ENCODE peak calls at places on chromosomes 3 and 15, in nine cellular contexts. One of them, this sample, is unnamed.

GRCh38 chr15:48331796-48332641 is 790 bp downstream of the DUT start:
- DNase-seq in Panc1: no peak
- DNase-seq in NCI-H524: peak
- DNase-seq in activated T-helper 1 cell treated with anti-CD3 and anti-CD28 coated beads, Interleukin-12 subunit alpha, Interleukin-12 subunit beta, Interleukin-2, Interleukin-4 antibody, amounts not matched to agents 30 ng/mL and 10 ng/mL and 1 ng/mL, durations not matched to agents 14 hours and 24 hours and 36 hours: peak
- DNase-seq in CD8-positive, alpha-beta memory T cell: peak
- DNase-seq in glutamatergic neuron: peak
- DNase-seq in stimulated activated CD4-positive, alpha-beta T cell treated with anti-CD3 and anti-CD28 coated beads, Interleukin-12 subunit alpha, Interleukin-12 subunit beta, amount 100 ng/mL, for 48 hours: peak
- DNase-seq in GM12891: peak
- DNase-seq in NCI-H2081: peak
- DNase-seq in this sample: peak

GRCh38 chr15:64089553-64090280 is 3.9 kb downstream of the CIAO2A start:
- DNase-seq in stimulated activated CD4-positive, alpha-beta T cell treated with anti-CD3 and anti-CD28 coated beads, Interleukin-12 subunit alpha, Interleukin-12 subunit beta, amount 100 ng/mL, for 48 hours: no peak
- DNase-seq in glutamatergic neuron: no peak
- DNase-seq in activated T-helper 1 cell treated with anti-CD3 and anti-CD28 coated beads, Interleukin-12 subunit alpha, Interleukin-12 subunit beta, Interleukin-2, Interleukin-4 antibody, amounts not matched to agents 30 ng/mL and 10 ng/mL and 1 ng/mL, durations not matched to agents 14 hours and 24 hours and 36 hours: no peak
- DNase-seq in Panc1: no peak
- DNase-seq in CD8-positive, alpha-beta memory T cell: no peak
- DNase-seq in GM12891: peak
- DNase-seq in NCI-H524: no peak
- DNase-seq in NCI-H2081: no peak
- DNase-seq in this sample: no peak

GRCh38 chr3:116958291-116958690 is 248.7 kb downstream of the TUSC7 start:
- DNase-seq in NCI-H524: no peak
- DNase-seq in GM12891: no peak
- DNase-seq in glutamatergic neuron: no peak
- DNase-seq in CD8-positive, alpha-beta memory T cell: no peak
- DNase-seq in NCI-H2081: no peak
- DNase-seq in activated T-helper 1 cell treated with anti-CD3 and anti-CD28 coated beads, Interleukin-12 subunit alpha, Interleukin-12 subunit beta, Interleukin-2, Interleukin-4 antibody, amounts not matched to agents 30 ng/mL and 10 ng/mL and 1 ng/mL, durations not matched to agents 14 hours and 24 hours and 36 hours: no peak
- DNase-seq in stimulated activated CD4-positive, alpha-beta T cell treated with anti-CD3 and anti-CD28 coated beads, Interleukin-12 subunit alpha, Interleukin-12 subunit beta, amount 100 ng/mL, for 48 hours: no peak
- DNase-seq in Panc1: no peak
- DNase-seq in this sample: no peak

GRCh38 chr3:101381809-101382208 is 61.4 kb upstream of the IMPG2 start:
- DNase-seq in stimulated activated CD4-positive, alpha-beta T cell treated with anti-CD3 and anti-CD28 coated beads, Interleukin-12 subunit alpha, Interleukin-12 subunit beta, amount 100 ng/mL, for 48 hours: no peak
- DNase-seq in glutamatergic neuron: no peak
- DNase-seq in Panc1: no peak
- DNase-seq in CD8-positive, alpha-beta memory T cell: peak
- DNase-seq in activated T-helper 1 cell treated with anti-CD3 and anti-CD28 coated beads, Interleukin-12 subunit alpha, Interleukin-12 subunit beta, Interleukin-2, Interleukin-4 antibody, amounts not matched to agents 30 ng/mL and 10 ng/mL and 1 ng/mL, durations not matched to agents 14 hours and 24 hours and 36 hours: no peak
- DNase-seq in GM12891: no peak
- DNase-seq in NCI-H524: peak
- DNase-seq in NCI-H2081: peak
- DNase-seq in this sample: no peak

GRCh38 chr15:101068961-101069734 is 150.0 kb downstream of the LRRK1 start:
- DNase-seq in stimulated activated CD4-positive, alpha-beta T cell treated with anti-CD3 and anti-CD28 coated beads, Interleukin-12 subunit alpha, Interleukin-12 subunit beta, amount 100 ng/mL, for 48 hours: no peak
- DNase-seq in CD8-positive, alpha-beta memory T cell: no peak
- DNase-seq in NCI-H2081: no peak
- DNase-seq in GM12891: no peak
- DNase-seq in activated T-helper 1 cell treated with anti-CD3 and anti-CD28 coated beads, Interleukin-12 subunit alpha, Interleukin-12 subunit beta, Interleukin-2, Interleukin-4 antibody, amounts not matched to agents 30 ng/mL and 10 ng/mL and 1 ng/mL, durations not matched to agents 14 hours and 24 hours and 36 hours: no peak
- DNase-seq in glutamatergic neuron: peak
- DNase-seq in NCI-H524: no peak
- DNase-seq in Panc1: no peak
- DNase-seq in this sample: no peak

GRCh38 chr15:44029940-44030568 is 165.0 kb downstream of the FRMD5 start:
- DNase-seq in NCI-H524: no peak
- DNase-seq in Panc1: no peak
- DNase-seq in GM12891: no peak
- DNase-seq in stimulated activated CD4-positive, alpha-beta T cell treated with anti-CD3 and anti-CD28 coated beads, Interleukin-12 subunit alpha, Interleukin-12 subunit beta, amount 100 ng/mL, for 48 hours: no peak
- DNase-seq in NCI-H2081: no peak
- DNase-seq in activated T-helper 1 cell treated with anti-CD3 and anti-CD28 coated beads, Interleukin-12 subunit alpha, Interleukin-12 subunit beta, Interleukin-2, Interleukin-4 antibody, amounts not matched to agents 30 ng/mL and 10 ng/mL and 1 ng/mL, durations not matched to agents 14 hours and 24 hours and 36 hours: no peak
- DNase-seq in CD8-positive, alpha-beta memory T cell: no peak
- DNase-seq in glutamatergic neuron: no peak
- DNase-seq in this sample: no peak

GRCh38 chr3:50173685-50174516 is 17.5 kb upstream of the GNAT1 start:
- DNase-seq in stimulated activated CD4-positive, alpha-beta T cell treated with anti-CD3 and anti-CD28 coated beads, Interleukin-12 subunit alpha, Interleukin-12 subunit beta, amount 100 ng/mL, for 48 hours: no peak
- DNase-seq in CD8-positive, alpha-beta memory T cell: no peak
- DNase-seq in Panc1: no peak
- DNase-seq in activated T-helper 1 cell treated with anti-CD3 and anti-CD28 coated beads, Interleukin-12 subunit alpha, Interleukin-12 subunit beta, Interleukin-2, Interleukin-4 antibody, amounts not matched to agents 30 ng/mL and 10 ng/mL and 1 ng/mL, durations not matched to agents 14 hours and 24 hours and 36 hours: no peak
- DNase-seq in NCI-H2081: no peak
- DNase-seq in glutamatergic neuron: no peak
- DNase-seq in GM12891: no peak
- DNase-seq in NCI-H524: no peak
- DNase-seq in this sample: no peak

GRCh38 chr3:148643389-148643840 is 54.3 kb upstream of the AGTR1 start:
- DNase-seq in NCI-H524: no peak
- DNase-seq in NCI-H2081: no peak
- DNase-seq in stimulated activated CD4-positive, alpha-beta T cell treated with anti-CD3 and anti-CD28 coated beads, Interleukin-12 subunit alpha, Interleukin-12 subunit beta, amount 100 ng/mL, for 48 hours: no peak
- DNase-seq in CD8-positive, alpha-beta memory T cell: no peak
- DNase-seq in activated T-helper 1 cell treated with anti-CD3 and anti-CD28 coated beads, Interleukin-12 subunit alpha, Interleukin-12 subunit beta, Interleukin-2, Interleukin-4 antibody, amounts not matched to agents 30 ng/mL and 10 ng/mL and 1 ng/mL, durations not matched to agents 14 hours and 24 hours and 36 hours: no peak
- DNase-seq in glutamatergic neuron: no peak
- DNase-seq in Panc1: no peak
- DNase-seq in GM12891: no peak
- DNase-seq in this sample: no peak

GRCh38 chr3:179716811-179717210 is 64.0 kb downstream of the USP13 start:
- DNase-seq in Panc1: no peak
- DNase-seq in NCI-H2081: no peak
- DNase-seq in CD8-positive, alpha-beta memory T cell: no peak
- DNase-seq in GM12891: no peak
- DNase-seq in glutamatergic neuron: no peak
- DNase-seq in activated T-helper 1 cell treated with anti-CD3 and anti-CD28 coated beads, Interleukin-12 subunit alpha, Interleukin-12 subunit beta, Interleukin-2, Interleukin-4 antibody, amounts not matched to agents 30 ng/mL and 10 ng/mL and 1 ng/mL, durations not matched to agents 14 hours and 24 hours and 36 hours: no peak
- DNase-seq in stimulated activated CD4-positive, alpha-beta T cell treated with anti-CD3 and anti-CD28 coated beads, Interleukin-12 subunit alpha, Interleukin-12 subunit beta, amount 100 ng/mL, for 48 hours: no peak
- DNase-seq in NCI-H524: no peak
- DNase-seq in this sample: no peak

GRCh38 chr15:43150171-43150929 is 17.0 kb downstream of the TMEM62 start:
- DNase-seq in NCI-H524: no peak
- DNase-seq in NCI-H2081: no peak
- DNase-seq in glutamatergic neuron: no peak
- DNase-seq in Panc1: no peak
- DNase-seq in GM12891: no peak
- DNase-seq in stimulated activated CD4-positive, alpha-beta T cell treated with anti-CD3 and anti-CD28 coated beads, Interleukin-12 subunit alpha, Interleukin-12 subunit beta, amount 100 ng/mL, for 48 hours: no peak
- DNase-seq in CD8-positive, alpha-beta memory T cell: no peak
- DNase-seq in activated T-helper 1 cell treated with anti-CD3 and anti-CD28 coated beads, Interleukin-12 subunit alpha, Interleukin-12 subunit beta, Interleukin-2, Interleukin-4 antibody, amounts not matched to agents 30 ng/mL and 10 ng/mL and 1 ng/mL, durations not matched to agents 14 hours and 24 hours and 36 hours: no peak
- DNase-seq in this sample: no peak

GRCh38 chr3:12875857-12876451 is 34.6 kb upstream of the RPL32 start:
- DNase-seq in activated T-helper 1 cell treated with anti-CD3 and anti-CD28 coated beads, Interleukin-12 subunit alpha, Interleukin-12 subunit beta, Interleukin-2, Interleukin-4 antibody, amounts not matched to agents 30 ng/mL and 10 ng/mL and 1 ng/mL, durations not matched to agents 14 hours and 24 hours and 36 hours: no peak
- DNase-seq in CD8-positive, alpha-beta memory T cell: no peak
- DNase-seq in Panc1: no peak
- DNase-seq in GM12891: no peak
- DNase-seq in NCI-H2081: no peak
- DNase-seq in glutamatergic neuron: peak
- DNase-seq in NCI-H524: peak
- DNase-seq in stimulated activated CD4-positive, alpha-beta T cell treated with anti-CD3 and anti-CD28 coated beads, Interleukin-12 subunit alpha, Interleukin-12 subunit beta, amount 100 ng/mL, for 48 hours: no peak
- DNase-seq in this sample: no peak

GRCh38 chr3:114626751-114627150 is 332.9 kb downstream of the TIGIT start:
- DNase-seq in Panc1: no peak
- DNase-seq in activated T-helper 1 cell treated with anti-CD3 and anti-CD28 coated beads, Interleukin-12 subunit alpha, Interleukin-12 subunit beta, Interleukin-2, Interleukin-4 antibody, amounts not matched to agents 30 ng/mL and 10 ng/mL and 1 ng/mL, durations not matched to agents 14 hours and 24 hours and 36 hours: no peak
- DNase-seq in stimulated activated CD4-positive, alpha-beta T cell treated with anti-CD3 and anti-CD28 coated beads, Interleukin-12 subunit alpha, Interleukin-12 subunit beta, amount 100 ng/mL, for 48 hours: no peak
- DNase-seq in NCI-H524: peak
- DNase-seq in glutamatergic neuron: no peak
- DNase-seq in NCI-H2081: no peak
- DNase-seq in GM12891: no peak
- DNase-seq in CD8-positive, alpha-beta memory T cell: no peak
- DNase-seq in this sample: no peak

GRCh38 chr3:188270423-188270972 is 116.5 kb downstream of the LPP start:
- DNase-seq in GM12891: no peak
- DNase-seq in glutamatergic neuron: no peak
- DNase-seq in activated T-helper 1 cell treated with anti-CD3 and anti-CD28 coated beads, Interleukin-12 subunit alpha, Interleukin-12 subunit beta, Interleukin-2, Interleukin-4 antibody, amounts not matched to agents 30 ng/mL and 10 ng/mL and 1 ng/mL, durations not matched to agents 14 hours and 24 hours and 36 hours: no peak
- DNase-seq in NCI-H524: no peak
- DNase-seq in CD8-positive, alpha-beta memory T cell: no peak
- DNase-seq in Panc1: no peak
- DNase-seq in stimulated activated CD4-positive, alpha-beta T cell treated with anti-CD3 and anti-CD28 coated beads, Interleukin-12 subunit alpha, Interleukin-12 subunit beta, amount 100 ng/mL, for 48 hours: no peak
- DNase-seq in NCI-H2081: no peak
- DNase-seq in this sample: no peak

GRCh38 chr3:66642015-66642414 is 141.2 kb upstream of the LRIG1 start:
- DNase-seq in NCI-H524: no peak
- DNase-seq in Panc1: no peak
- DNase-seq in GM12891: no peak
- DNase-seq in glutamatergic neuron: no peak
- DNase-seq in NCI-H2081: peak
- DNase-seq in stimulated activated CD4-positive, alpha-beta T cell treated with anti-CD3 and anti-CD28 coated beads, Interleukin-12 subunit alpha, Interleukin-12 subunit beta, amount 100 ng/mL, for 48 hours: no peak
- DNase-seq in activated T-helper 1 cell treated with anti-CD3 and anti-CD28 coated beads, Interleukin-12 subunit alpha, Interleukin-12 subunit beta, Interleukin-2, Interleukin-4 antibody, amounts not matched to agents 30 ng/mL and 10 ng/mL and 1 ng/mL, durations not matched to agents 14 hours and 24 hours and 36 hours: no peak
- DNase-seq in CD8-positive, alpha-beta memory T cell: no peak
- DNase-seq in this sample: no peak

GRCh38 chr3:50419595-50419994 is 60.3 kb upstream of the TMEM115 start:
- DNase-seq in activated T-helper 1 cell treated with anti-CD3 and anti-CD28 coated beads, Interleukin-12 subunit alpha, Interleukin-12 subunit beta, Interleukin-2, Interleukin-4 antibody, amounts not matched to agents 30 ng/mL and 10 ng/mL and 1 ng/mL, durations not matched to agents 14 hours and 24 hours and 36 hours: no peak
- DNase-seq in glutamatergic neuron: no peak
- DNase-seq in NCI-H524: no peak
- DNase-seq in GM12891: no peak
- DNase-seq in Panc1: no peak
- DNase-seq in CD8-positive, alpha-beta memory T cell: no peak
- DNase-seq in stimulated activated CD4-positive, alpha-beta T cell treated with anti-CD3 and anti-CD28 coated beads, Interleukin-12 subunit alpha, Interleukin-12 subunit beta, amount 100 ng/mL, for 48 hours: no peak
- DNase-seq in NCI-H2081: no peak
- DNase-seq in this sample: no peak

GRCh38 chr15:61750271-61751084 is 309.8 kb downstream of the VPS13C start:
- DNase-seq in glutamatergic neuron: no peak
- DNase-seq in GM12891: no peak
- DNase-seq in Panc1: no peak
- DNase-seq in NCI-H2081: no peak
- DNase-seq in activated T-helper 1 cell treated with anti-CD3 and anti-CD28 coated beads, Interleukin-12 subunit alpha, Interleukin-12 subunit beta, Interleukin-2, Interleukin-4 antibody, amounts not matched to agents 30 ng/mL and 10 ng/mL and 1 ng/mL, durations not matched to agents 14 hours and 24 hours and 36 hours: no peak
- DNase-seq in CD8-positive, alpha-beta memory T cell: no peak
- DNase-seq in stimulated activated CD4-positive, alpha-beta T cell treated with anti-CD3 and anti-CD28 coated beads, Interleukin-12 subunit alpha, Interleukin-12 subunit beta, amount 100 ng/mL, for 48 hours: no peak
- DNase-seq in NCI-H524: no peak
- DNase-seq in this sample: no peak

GRCh38 chr3:101940521-101940992 is 91.2 kb downstream of the NFKBIZ start:
- DNase-seq in CD8-positive, alpha-beta memory T cell: no peak
- DNase-seq in GM12891: no peak
- DNase-seq in NCI-H2081: peak
- DNase-seq in stimulated activated CD4-positive, alpha-beta T cell treated with anti-CD3 and anti-CD28 coated beads, Interleukin-12 subunit alpha, Interleukin-12 subunit beta, amount 100 ng/mL, for 48 hours: no peak
- DNase-seq in activated T-helper 1 cell treated with anti-CD3 and anti-CD28 coated beads, Interleukin-12 subunit alpha, Interleukin-12 subunit beta, Interleukin-2, Interleukin-4 antibody, amounts not matched to agents 30 ng/mL and 10 ng/mL and 1 ng/mL, durations not matched to agents 14 hours and 24 hours and 36 hours: no peak
- DNase-seq in glutamatergic neuron: peak
- DNase-seq in NCI-H524: peak
- DNase-seq in Panc1: no peak
- DNase-seq in this sample: no peak

GRCh38 chr3:189042832-189043231 is 128.9 kb upstream of the TPRG1 start:
- DNase-seq in stimulated activated CD4-positive, alpha-beta T cell treated with anti-CD3 and anti-CD28 coated beads, Interleukin-12 subunit alpha, Interleukin-12 subunit beta, amount 100 ng/mL, for 48 hours: no peak
- DNase-seq in Panc1: no peak
- DNase-seq in activated T-helper 1 cell treated with anti-CD3 and anti-CD28 coated beads, Interleukin-12 subunit alpha, Interleukin-12 subunit beta, Interleukin-2, Interleukin-4 antibody, amounts not matched to agents 30 ng/mL and 10 ng/mL and 1 ng/mL, durations not matched to agents 14 hours and 24 hours and 36 hours: no peak
- DNase-seq in NCI-H524: no peak
- DNase-seq in CD8-positive, alpha-beta memory T cell: no peak
- DNase-seq in GM12891: no peak
- DNase-seq in NCI-H2081: no peak
- DNase-seq in glutamatergic neuron: no peak
- DNase-seq in this sample: no peak

GRCh38 chr15:77017761-77018720 is 23.1 kb downstream of the PSTPIP1 start:
- DNase-seq in activated T-helper 1 cell treated with anti-CD3 and anti-CD28 coated beads, Interleukin-12 subunit alpha, Interleukin-12 subunit beta, Interleukin-2, Interleukin-4 antibody, amounts not matched to agents 30 ng/mL and 10 ng/mL and 1 ng/mL, durations not matched to agents 14 hours and 24 hours and 36 hours: no peak
- DNase-seq in glutamatergic neuron: no peak
- DNase-seq in Panc1: no peak
- DNase-seq in CD8-positive, alpha-beta memory T cell: no peak
- DNase-seq in stimulated activated CD4-positive, alpha-beta T cell treated with anti-CD3 and anti-CD28 coated beads, Interleukin-12 subunit alpha, Interleukin-12 subunit beta, amount 100 ng/mL, for 48 hours: no peak
- DNase-seq in GM12891: no peak
- DNase-seq in NCI-H524: no peak
- DNase-seq in NCI-H2081: no peak
- DNase-seq in this sample: no peak

GRCh38 chr3:45332901-45333407 is 55.4 kb upstream of the LARS2 start:
- DNase-seq in glutamatergic neuron: no peak
- DNase-seq in NCI-H2081: no peak
- DNase-seq in stimulated activated CD4-positive, alpha-beta T cell treated with anti-CD3 and anti-CD28 coated beads, Interleukin-12 subunit alpha, Interleukin-12 subunit beta, amount 100 ng/mL, for 48 hours: no peak
- DNase-seq in CD8-positive, alpha-beta memory T cell: no peak
- DNase-seq in Panc1: no peak
- DNase-seq in GM12891: no peak
- DNase-seq in NCI-H524: no peak
- DNase-seq in activated T-helper 1 cell treated with anti-CD3 and anti-CD28 coated beads, Interleukin-12 subunit alpha, Interleukin-12 subunit beta, Interleukin-2, Interleukin-4 antibody, amounts not matched to agents 30 ng/mL and 10 ng/mL and 1 ng/mL, durations not matched to agents 14 hours and 24 hours and 36 hours: no peak
- DNase-seq in this sample: no peak

This sample was measured in osteocyte.